ENCODE peak calls at places on chromosomes 12 and 14, in six cellular contexts. K is fibroblast of lung, Q is dorsolateral prefrontal cortex, D is mucosa of descending colon, W is pancreas, R is right lobe of liver. N is an unnamed sample.

GRCh38 chr12:83114042-83114441 is 427.3 kb downstream of the TMTC2 start:
- DNase-seq in D (no peak), R (no peak), K (no peak), W (no peak), Q (no peak), N (no peak)

GRCh38 chr12:114678718-114679117 is 5.3 kb downstream of the TBX3 start:
- DNase-seq in R (no peak), Q (no peak), W (no peak), D (no peak), K (no peak), N (peak)

GRCh38 chr14:88986146-88986841 is 161.8 kb downstream of the TTC8 start:
- DNase-seq in R (no peak), K (peak), Q (no peak), W (no peak), D (no peak), N (peak)

GRCh38 chr12:33357181-33357580 is 82.4 kb downstream of the SYT10 start:
- DNase-seq in Q (no peak), K (no peak), D (no peak), R (no peak), W (no peak), N (no peak)

GRCh38 chr12:69476276-69477017 is 6.3 kb downstream of the FRS2 start:
- DNase-seq in R (no peak), D (no peak), Q (no peak), W (no peak), K (peak), N (peak)

GRCh38 chr12:125650587-125650986 is 585.4 kb downstream of the AACS start:
- DNase-seq in Q (no peak), W (no peak), R (no peak), K (no peak), D (no peak), N (no peak)

GRCh38 chr12:1794440-1795090 is 25.8 kb upstream of the LRTM2 start:
- DNase-seq in W (no peak), D (no peak), K (no peak), R (peak), Q (no peak), N (no peak)

GRCh38 chr14:105528197-105528858 is 1.9 kb downstream of the TMEM121 start:
- DNase-seq in K (peak), Q (peak), W (peak), R (peak), D (peak), N (peak)

GRCh38 chr14:94317259-94317658 is 5.9 kb downstream of the SERPINA6 start:
- DNase-seq in W (no peak), R (peak), Q (no peak), K (peak), D (peak), N (peak)

GRCh38 chr14:94124582-94125377 is 4.6 kb downstream of the IFI27L2 start:
- DNase-seq in R (no peak), D (no peak), W (peak), Q (no peak), K (no peak), N (no peak)

GRCh38 chr14:90388437-90388836 is 8.4 kb upstream of the CALM1 start:
- DNase-seq in D (no peak), W (peak), K (peak), Q (no peak), R (no peak), N (peak)

GRCh38 chr14:51138353-51139103 is 43.6 kb upstream of the TRIM9 start:
- DNase-seq in K (no peak), R (no peak), D (no peak), Q (no peak), W (no peak), N (no peak)

GRCh38 chr14:55814064-55814463 is 234.1 kb downstream of the KTN1 start:
- DNase-seq in Q (no peak), W (no peak), K (no peak), D (no peak), R (no peak), N (no peak)

GRCh38 chr14:85336817-85337216 is 193.1 kb upstream of the FLRT2 start:
- DNase-seq in D (no peak), K (no peak), Q (no peak), R (no peak), W (no peak), N (no peak)

GRCh38 chr14:68571928-68572525 is 220.8 kb downstream of the ZFP36L1 start:
- DNase-seq in R (no peak), D (no peak), W (no peak), Q (no peak), K (no peak), N (no peak)

GRCh38 chr14:35403085-35403396 is 1.5 kb downstream of the NFKBIA start:
- DNase-seq in K (no peak), W (no peak), D (no peak), R (no peak), Q (no peak), N (no peak)

GRCh38 chr12:106226884-106227640 is 20.8 kb downstream of the CKAP4 start:
- DNase-seq in R (no peak), W (no peak), K (peak), D (no peak), Q (no peak), N (peak)

GRCh38 chr14:73058923-73059311 is 583 bp downstream of the RBM25 start:
- DNase-seq in K (peak), R (no peak), Q (peak), W (no peak), D (no peak), N (peak)

GRCh38 chr14:102831163-102831804 is 54.0 kb downstream of the TRAF3 start:
- DNase-seq in D (no peak), R (no peak), W (no peak), K (no peak), Q (no peak), N (no peak)

GRCh38 chr12:49296034-49296835 is 1.3 kb downstream of the PRPH start:
- DNase-seq in K (no peak), Q (no peak), R (no peak), W (no peak), D (no peak), N (peak)

GRCh38 chr12:45292486-45293195 is 76.7 kb downstream of the ANO6 start:
- DNase-seq in D (no peak), Q (no peak), K (peak), W (no peak), R (no peak), N (peak)
- H3K4me3 ChIP-seq in D (no peak), Q (no peak), K (no peak), W (no peak), R (no peak), N (no peak)

GRCh38 chr14:64504897-64505771 is 564 bp downstream of the ZBTB1 start:
- DNase-seq in W (peak), D (peak), K (peak), R (peak), Q (peak), N (peak)

GRCh38 chr14:64508215-64508776 is 3.7 kb downstream of the ZBTB1 start:
- DNase-seq in R (no peak), Q (no peak), W (no peak), D (no peak), K (no peak), N (no peak)

GRCh38 chr14:64506751-64507150 is 2.2 kb downstream of the ZBTB1 start:
- DNase-seq in R (no peak), D (no peak), Q (no peak), W (no peak), K (no peak), N (peak)

GRCh38 chr14:64509036-64509435 is 4.5 kb downstream of the ZBTB1 start:
- DNase-seq in R (no peak), W (no peak), D (no peak), Q (no peak), K (no peak), N (no peak)

DNA sequence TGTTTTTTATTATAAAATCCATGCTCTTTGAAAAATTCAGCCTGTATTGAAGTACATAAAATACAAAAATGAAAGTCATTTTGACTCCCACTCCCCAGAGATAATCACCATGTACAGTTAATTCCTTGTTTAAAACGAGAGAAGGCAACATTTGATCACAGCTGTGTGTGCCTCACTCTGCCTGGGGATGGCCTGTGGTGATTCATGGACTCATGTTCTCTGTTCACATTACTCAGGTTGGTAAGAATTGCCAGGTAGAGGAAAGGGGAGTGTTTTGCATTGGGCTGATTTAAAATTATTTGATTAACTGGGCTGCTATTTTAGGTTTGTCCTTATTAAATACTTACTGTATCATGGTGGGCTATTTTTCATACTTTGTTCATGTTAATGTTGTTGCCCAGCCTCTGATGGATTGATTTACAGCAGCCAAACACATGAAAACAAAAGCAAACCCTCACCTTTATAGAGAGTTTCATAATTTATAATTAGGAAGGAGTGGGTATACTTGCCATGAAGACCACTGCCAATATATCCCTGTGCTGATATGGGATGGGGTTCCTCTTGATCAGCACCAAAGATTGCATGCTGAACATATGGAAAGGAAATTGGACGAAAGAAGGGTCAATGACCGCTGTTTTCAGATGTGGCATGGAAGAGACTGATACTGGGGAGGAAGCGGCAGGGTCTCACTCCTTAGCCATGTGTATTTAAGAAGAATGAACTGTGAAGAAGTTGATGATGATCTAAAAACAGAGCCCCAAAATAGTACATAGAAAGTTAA is 3.0 kb downstream of the ZBTB1 start:
- DNase-seq in K (peak), R (no peak), D (no peak), W (no peak), Q (no peak), N (peak)
- H3K4me3 ChIP-seq in K (peak), R (no peak), D (no peak), W (no peak), Q (no peak), N (peak)

DNA sequence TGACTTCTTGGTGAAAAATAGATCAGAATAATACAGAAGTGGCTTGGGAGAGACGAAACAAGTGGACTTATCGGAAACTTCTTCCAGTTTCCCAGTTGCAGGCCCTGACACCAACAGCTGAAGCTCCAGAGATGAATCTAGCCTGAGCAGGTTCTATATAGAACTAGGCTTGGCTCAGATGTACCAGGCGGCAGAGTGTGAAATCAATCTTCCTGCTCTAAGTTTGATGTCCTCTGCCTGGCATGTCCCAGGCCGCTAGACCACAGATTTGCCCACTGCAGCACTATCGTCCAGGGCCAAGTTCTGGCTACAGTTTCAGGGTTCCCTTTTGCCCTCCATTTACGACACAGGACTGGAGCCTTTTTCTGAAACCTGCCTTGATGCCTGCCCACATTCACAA is 91.3 kb upstream of the PLEKHA5 start:
- DNase-seq in K (no peak), Q (no peak), W (no peak), D (no peak), R (no peak), N (no peak)
- H3K4me3 ChIP-seq in K (no peak), Q (no peak), W (no peak), D (no peak), R (no peak), N (no peak)

GRCh38 chr14:100039903-100040302 is 25.3 kb upstream of the EVL start:
- DNase-seq in R (no peak), Q (no peak), W (no peak), D (no peak), K (no peak), N (no peak)

GRCh38 chr14:100038065-100038464 is 27.2 kb upstream of the EVL start:
- DNase-seq in D (no peak), W (no peak), R (no peak), Q (no peak), K (no peak), N (no peak)

GRCh38 chr14:100042328-100042727 is 22.9 kb upstream of the EVL start:
- DNase-seq in Q (no peak), D (no peak), W (no peak), R (peak), K (no peak), N (no peak)

GRCh38 chr14:100037351-100037750 is 27.9 kb upstream of the EVL start:
- DNase-seq in K (peak), R (no peak), Q (no peak), W (no peak), D (no peak), N (peak)

DNA sequence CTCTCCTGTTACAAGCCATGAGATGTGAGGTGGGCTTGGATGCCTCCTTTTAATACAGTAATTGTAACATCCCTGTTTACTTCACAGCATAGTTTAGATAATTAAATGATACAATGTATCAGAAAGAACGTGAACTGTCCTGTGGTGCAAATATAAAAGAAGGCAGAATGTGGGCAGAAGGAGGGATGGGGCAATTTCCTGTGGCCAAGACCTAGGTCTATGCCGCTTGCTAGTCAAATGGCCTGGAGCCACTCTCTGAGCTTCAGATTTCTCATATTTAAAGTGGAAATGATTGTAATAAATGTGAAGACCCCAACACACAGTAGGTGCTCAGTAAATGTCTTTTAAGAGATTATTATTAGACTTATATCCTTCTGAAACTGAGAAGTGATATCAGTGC is 23.9 kb upstream of the EVL start:
- DNase-seq in R (no peak), W (no peak), Q (no peak), K (no peak), D (no peak), N (no peak)
- H3K4me3 ChIP-seq in R (no peak), W (no peak), Q (no peak), K (no peak), D (no peak), N (no peak)

DNA sequence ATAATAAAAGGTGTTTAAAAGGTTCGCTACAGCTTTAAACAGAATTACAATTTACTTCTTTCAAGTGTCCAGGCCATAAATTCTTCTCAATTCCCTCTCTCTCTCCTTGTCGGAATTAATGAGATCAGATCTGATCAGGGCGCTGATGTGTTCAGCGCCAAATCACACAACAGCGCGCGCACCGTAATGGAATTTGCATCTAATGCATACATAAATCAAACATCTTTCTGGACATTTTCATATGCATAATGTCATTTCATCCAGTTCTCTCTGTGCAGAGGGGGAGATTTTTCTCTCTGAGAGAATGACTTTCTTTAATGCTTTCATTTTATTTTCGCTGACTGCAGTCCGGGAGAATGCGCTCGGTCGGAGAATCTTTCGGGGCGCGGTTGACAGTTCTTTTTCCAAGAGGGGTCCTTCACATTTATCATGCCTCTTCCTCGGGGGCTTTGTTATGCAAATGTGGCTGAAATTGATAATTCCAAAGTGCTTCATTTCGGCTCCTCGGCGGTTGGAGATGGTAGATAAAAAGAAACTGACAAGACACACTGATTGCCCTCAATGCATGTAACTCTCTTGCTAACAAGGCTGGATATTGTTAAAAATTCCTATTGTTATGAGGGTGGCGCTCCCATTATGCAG is 615.9 kb downstream of the VRK1 start:
- DNase-seq in D (no peak), W (no peak), K (no peak), Q (no peak), R (no peak), N (no peak)
- H3K4me3 ChIP-seq in D (no peak), W (no peak), K (no peak), Q (peak), R (peak), N (no peak)

DNA sequence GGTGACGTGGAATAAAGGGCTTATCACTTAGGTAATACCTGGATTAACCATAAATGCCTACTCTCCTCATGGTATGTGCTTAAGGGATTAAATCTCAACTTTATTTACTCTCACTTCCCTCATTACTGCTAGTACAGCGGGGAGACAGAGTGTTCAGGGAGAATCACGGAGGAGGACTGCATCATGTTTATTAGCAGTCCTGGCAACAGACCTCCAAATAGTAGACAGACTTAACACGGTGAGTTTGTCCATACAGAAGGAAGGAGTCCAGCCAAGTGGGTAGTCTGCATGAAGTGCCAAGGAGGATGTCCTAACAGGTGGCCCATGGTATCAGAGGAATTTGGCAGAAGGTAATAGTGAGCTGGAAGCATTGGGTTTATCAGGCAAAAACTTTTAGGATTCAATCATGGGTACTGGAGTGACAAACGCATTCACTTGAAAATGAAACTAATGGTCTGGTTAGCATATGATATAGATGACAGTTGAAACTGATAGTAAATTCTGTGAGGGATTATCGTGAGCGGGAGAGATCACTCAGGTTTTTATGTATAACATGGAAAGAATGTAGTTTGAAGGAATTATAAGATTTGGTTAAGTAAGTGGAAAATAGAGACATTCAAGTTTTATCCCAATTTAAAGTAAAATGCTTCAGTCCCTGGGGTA is 471.8 kb downstream of the TMEM117 start:
- DNase-seq in R (no peak), D (no peak), K (no peak), W (no peak), Q (no peak), N (no peak)
- H3K4me3 ChIP-seq in R (no peak), D (no peak), K (no peak), W (no peak), Q (no peak), N (no peak)

GRCh38 chr14:74954947-74955228 is 509 bp downstream of the PGF start:
- DNase-seq in R (no peak), D (no peak), W (no peak), Q (no peak), K (no peak), N (no peak)

GRCh38 chr14:74952195-74952665 is 3.2 kb downstream of the PGF start:
- DNase-seq in R (no peak), Q (no peak), D (no peak), K (no peak), W (no peak), N (no peak)

GRCh38 chr14:74954232-74954946 is 1.0 kb downstream of the PGF start:
- DNase-seq in W (no peak), D (no peak), K (no peak), R (no peak), Q (no peak), N (no peak)

GRCh38 chr14:74952697-74953484 is 2.5 kb downstream of the PGF start:
- DNase-seq in W (no peak), K (peak), Q (no peak), D (no peak), R (no peak), N (no peak)

GRCh38 chr14:74953686-74954085 is 1.7 kb downstream of the PGF start:
- DNase-seq in K (no peak), R (no peak), D (no peak), W (no peak), Q (no peak), N (no peak)
- H3K4me3 ChIP-seq in K (no peak), R (peak), D (no peak), W (no peak), Q (peak), N (peak)

N was measured in fibroblast of villous mesenchyme.